ENCODE peak calls at places on chromosomes 12 and 14, in ten cellular contexts. T is Panc1, Q is lower lobe of right lung, E is cardiac muscle cell, S is tibial artery, M is keratinocyte, P is IMR-90, W is transverse colon, R is stomach, B is A673. O is an unnamed sample.

GRCh38 chr12:26018926-26019325 is 60.4 kb downstream of the RASSF8 start:
- DNase-seq in T (no peak), Q (no peak), E (no peak), S (no peak), M (no peak), P (peak; percentile 60), W (no peak), R (no peak), B (no peak), O (no peak)

GRCh38 chr12:106248849-106249371 is 1.1 kb upstream of the CKAP4 start:
- DNase-seq in T (no peak), Q (peak; percentile 57), E (no peak), S (peak; percentile 31), M (no peak), P (peak; percentile 68), W (peak; percentile 19), R (no peak), B (peak; percentile 11), O (peak; percentile 64)

GRCh38 chr14:70808402-70809237 is 693 bp downstream of the MAP3K9 start:
- DNase-seq in T (no peak), Q (peak; percentile 67), E (peak; percentile 69), S (no peak), M (no peak), P (no peak), W (peak; percentile 60), R (peak; percentile 39), B (peak; percentile 32), O (no peak)

GRCh38 chr12:62625238-62625637 is 158.6 kb downstream of the MON2 start:
- DNase-seq in T (no peak), Q (no peak), E (no peak), S (no peak), M (no peak), P (peak; percentile 13), W (no peak), R (peak; percentile 40), B (no peak), O (no peak)

GRCh38 chr12:49014547-49014946 is 4.0 kb downstream of the PRKAG1 start:
- DNase-seq in T (no peak), Q (no peak), E (peak; percentile 12), S (no peak), M (no peak), P (peak; percentile 55), W (no peak), R (no peak), B (no peak), O (no peak)

GRCh38 chr14:64201296-64201695 is 92.9 kb downstream of the ESR2 start:
- DNase-seq in T (no peak), Q (peak; percentile 68), E (no peak), S (no peak), M (no peak), P (no peak), W (no peak), R (peak; percentile 54), B (no peak), O (no peak)

GRCh38 chr12:9806714-9807113 is 20.6 kb upstream of the KLRF1 start:
- DNase-seq in T (no peak), Q (no peak), E (peak; percentile 27), S (no peak), M (no peak), P (no peak), W (no peak), R (no peak), B (no peak), O (no peak)

GRCh38 chr14:54685286-54685845 is 118.4 kb downstream of the SAMD4A start:
- DNase-seq in T (no peak), Q (no peak), E (no peak), S (no peak), M (no peak), P (no peak), W (no peak), R (no peak), B (no peak), O (no peak)

GRCh38 chr14:24734917-24735500 is 101.0 kb upstream of the GZMB start:
- DNase-seq in T (no peak), Q (no peak), E (peak; percentile 82), S (peak; percentile 37), M (peak; percentile 35), P (peak; percentile 69), W (peak; percentile 33), R (peak; percentile 30), B (peak; percentile 83), O (no peak)

GRCh38 chr12:71731439-71732356 is 23.0 kb upstream of the RAB21 start:
- DNase-seq in T (no peak), Q (no peak), E (no peak), S (no peak), M (no peak), P (peak; percentile 80), W (no peak), R (no peak), B (peak; percentile 23), O (no peak)

GRCh38 chr12:128513831-128514230 is 246.9 kb downstream of the TMEM132C start:
- DNase-seq in T (no peak), Q (no peak), E (no peak), S (no peak), M (no peak), P (no peak), W (no peak), R (no peak), B (no peak), O (no peak)

GRCh38 chr14:104707629-104708595 is 16.1 kb upstream of the ADSS1 start:
- DNase-seq in T (no peak), Q (no peak), E (no peak), S (no peak), M (no peak), P (no peak), W (no peak), R (no peak), B (peak; percentile 29), O (no peak)

GRCh38 chr12:28237423-28237822 is 47.2 kb downstream of the CCDC91 start:
- DNase-seq in T (no peak), Q (no peak), E (no peak), S (no peak), M (no peak), P (no peak), W (no peak), R (no peak), B (peak; percentile 33), O (no peak)

GRCh38 chr12:52969828-52970569 is 21.1 kb downstream of the KRT18 start:
- DNase-seq in T (no peak), Q (no peak), E (no peak), S (no peak), M (no peak), P (no peak), W (peak; percentile 85), R (peak; percentile 91), B (no peak), O (no peak)

GRCh38 chr12:102960766-102961487 is 3.5 kb downstream of the ASCL1 start:
- DNase-seq in T (no peak), Q (no peak), E (peak; percentile 21), S (no peak), M (no peak), P (no peak), W (no peak), R (no peak), B (no peak), O (no peak)

GRCh38 chr12:116164976-116165425 is 112.5 kb downstream of the MED13L start:
- DNase-seq in T (no peak), Q (no peak), E (no peak), S (no peak), M (peak; percentile 45), P (peak; percentile 81), W (no peak), R (no peak), B (no peak), O (no peak)

GRCh38 chr14:73058923-73059311 is 583 bp downstream of the RBM25 start:
- DNase-seq in T (no peak), Q (peak; percentile 50), E (peak; percentile 44), S (peak; percentile 45), M (no peak), P (peak; percentile 14), W (no peak), R (no peak), B (peak; percentile 38), O (no peak)

GRCh38 chr12:18589316-18589715 is 148.5 kb downstream of the PLCZ1 start:
- DNase-seq in T (no peak), Q (no peak), E (no peak), S (no peak), M (no peak), P (no peak), W (no peak), R (no peak), B (no peak), O (no peak)

GRCh38 chr14:36666416-36667206 is 5.0 kb downstream of the PAX9 start:
- DNase-seq in T (no peak), Q (no peak), E (no peak), S (no peak), M (no peak), P (no peak), W (no peak), R (no peak), B (no peak), O (no peak)
- TF ChIP-seq CTCF in T (no peak), Q (no peak), E (no peak), S (no peak), M (no peak), P (no peak), W (no peak), R (no peak), B (no peak), O (no peak)

DNA sequence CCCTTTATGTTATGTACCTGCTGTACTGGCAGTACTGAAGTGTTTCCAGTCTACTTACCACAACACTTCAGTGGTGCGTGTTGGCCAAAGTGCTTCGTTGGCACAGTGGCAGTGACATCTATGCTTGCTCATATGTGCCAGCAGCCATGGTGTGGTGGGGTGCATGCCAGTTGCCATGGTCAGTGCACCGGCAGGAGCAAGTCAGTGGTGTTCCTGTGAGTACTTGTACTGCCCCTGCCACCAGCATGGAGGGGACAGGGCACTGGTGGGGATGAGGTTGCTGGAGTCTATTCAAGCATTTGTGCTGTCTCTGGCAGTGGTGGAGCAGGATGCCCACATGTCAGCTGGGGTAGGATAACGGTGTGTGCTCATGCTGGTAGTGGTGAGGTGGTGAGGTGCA is 800.0 kb downstream of the TRHDE start:
- DNase-seq in T (no peak), Q (no peak), E (no peak), S (no peak), M (no peak), P (no peak), W (no peak), R (no peak), B (no peak), O (no peak)
- H3K4me1 ChIP-seq in T (no peaks in the 10 kb centered on the region), Q (no peaks in the 10 kb centered on the region), E (no peaks in the 10 kb centered on the region), S (no peaks in the 10 kb centered on the region), M (no peaks in the 10 kb centered on the region), P (no peaks in the 10 kb centered on the region), W (no peaks in the 10 kb centered on the region), R (no peaks in the 10 kb centered on the region), B (no peaks in the 10 kb centered on the region), O (no peaks in the 10 kb centered on the region)

GRCh38 chr12:78917513-78917912 is 52.9 kb downstream of the SYT1 start:
- DNase-seq in T (no peak), Q (no peak), E (no peak), S (no peak), M (no peak), P (no peak), W (no peak), R (no peak), B (peak; percentile 71), O (no peak)
- TF ChIP-seq CTCF in T (no peak), Q (no peak), E (no peak), S (no peak), M (no peak), P (no peak), W (no peak), R (no peak), B (no peak), O (no peak)

DNA sequence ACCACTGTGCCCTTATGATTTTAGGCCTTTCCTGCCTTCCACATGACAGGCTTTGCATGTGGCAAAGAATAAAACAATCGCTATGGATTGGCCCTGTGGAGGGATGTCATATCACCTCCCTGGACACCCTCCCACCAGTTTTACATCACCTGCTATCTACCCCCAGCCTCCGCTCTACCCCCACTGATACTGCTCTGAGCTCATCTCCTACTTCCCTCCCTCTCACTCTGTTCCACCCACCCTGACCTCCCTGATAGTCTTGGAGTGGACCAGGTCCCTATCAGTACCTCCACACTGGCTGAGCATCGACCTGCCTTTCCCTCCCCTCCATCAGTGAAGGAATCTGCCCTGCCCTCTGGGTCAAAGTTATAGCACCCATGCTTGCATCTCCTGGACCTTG is 91.8 kb upstream of the FOXN3 start:
- DNase-seq in T (no peak), Q (no peak), E (no peak), S (no peak), M (no peak), P (no peak), W (no peak), R (no peak), B (no peak), O (no peak)
- H3K4me1 ChIP-seq in T (no peaks in the 10 kb centered on the region), Q (peaks cover 6% of the 10 kb centered on the region), E (no peaks in the 10 kb centered on the region), S (no peaks in the 10 kb centered on the region), M (peaks cover 18% of the 10 kb centered on the region), P (peaks cover 35% of the 10 kb centered on the region), W (no peaks in the 10 kb centered on the region), R (peaks cover 5% of the 10 kb centered on the region), B (no peaks in the 10 kb centered on the region), O (no peaks in the 10 kb centered on the region)

O was measured in vagina.